ENCODE peak calls at places on chromosomes 2 and 18, in six cellular contexts. N is brain microvascular endothelial cell, K is right cardiac atrium, S is lower lobe of right lung, X is body of pancreas, L is heart right ventricle. D is an unnamed sample.
A peak's percentile ranks its signal among the peaks of the same experiment; 100 is the strongest.

GRCh38 chr18:37385846-37386435 is 179.7 kb downstream of the CELF4 start:
- DNase-seq in N (no peak), K (no peak), S (no peak), X (no peak), L (no peak), D (no peak)

GRCh38 chr2:233209978-233210680 is 41.3 kb upstream of the ATG16L1 start:
- DNase-seq in N (peak; percentile 25), K (no peak), S (no peak), X (no peak), L (no peak), D (no peak)

GRCh38 chr2:207315131-207315530 is 149.4 kb upstream of the KLF7 start:
- DNase-seq in N (no peak), K (no peak), S (no peak), X (no peak), L (no peak), D (peak; percentile 16)

GRCh38 chr2:58521803-58522602 is 280.9 kb upstream of the FANCL start:
- DNase-seq in N (no peak), K (no peak), S (no peak), X (no peak), L (no peak), D (no peak)

GRCh38 chr2:239369631-239370161 is 31.1 kb downstream of the HDAC4 start:
- DNase-seq in N (peak; percentile 24), K (no peak), S (peak; percentile 75), X (no peak), L (no peak), D (no peak)

GRCh38 chr18:74652392-74652988 is 54.8 kb downstream of the ZNF407 start:
- DNase-seq in N (peak; percentile 47), K (no peak), S (no peak), X (no peak), L (no peak), D (no peak)

GRCh38 chr2:27496357-27497287 is at the start of gene GCKR:
- DNase-seq in N (no peak), K (peak; percentile 47), S (no peak), X (peak; percentile 50), L (no peak), D (no peak)

GRCh38 chr2:8661235-8661634 is 20.6 kb upstream of the ID2 start:
- DNase-seq in N (no peak), K (no peak), S (no peak), X (no peak), L (no peak), D (no peak)

GRCh38 chr2:69964353-69964831 is 3.0 kb upstream of the ASPRV1 start:
- DNase-seq in N (no peak), K (no peak), S (no peak), X (no peak), L (no peak), D (no peak)
- H3K27ac ChIP-seq in N (no peak overlapping the region), K (no peak overlapping the region), S (no peak overlapping the region), X (no peak overlapping the region), L (no peak overlapping the region), D (no peak overlapping the region)

DNA sequence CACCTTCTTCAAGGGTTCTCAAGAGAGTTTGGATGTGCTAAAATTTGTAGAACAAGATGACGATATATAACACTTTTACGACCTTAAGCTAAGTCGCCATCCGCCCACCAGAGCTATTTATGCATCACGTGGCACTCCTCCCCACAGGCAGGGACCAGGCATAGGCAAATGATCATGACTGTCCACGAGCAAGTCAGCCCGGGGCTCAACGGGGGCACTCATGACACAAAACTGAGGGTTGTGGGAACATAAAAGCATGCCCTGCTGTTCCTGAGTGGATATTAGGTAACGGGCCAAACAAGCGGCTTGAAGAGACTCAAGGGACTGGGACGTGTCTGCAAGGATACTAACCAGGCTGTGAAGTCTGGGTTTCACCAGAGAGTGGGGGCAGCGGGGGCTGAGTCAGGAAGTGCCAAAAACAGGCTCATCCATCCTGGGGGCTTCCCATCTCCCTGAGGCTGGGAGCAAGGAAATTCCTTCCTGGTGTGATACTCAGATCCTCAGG is 58.1 kb downstream of the FAM178B start:
- DNase-seq in N (no peak), K (no peak), S (no peak), X (no peak), L (no peak), D (no peak)
- H3K4me3 ChIP-seq in N (no peak overlapping the region), K (no peak overlapping the region), S (peak overlapping the region; percentile 6), X (no peak overlapping the region), L (peak overlapping the region; percentile 38), D (no peak overlapping the region)

GRCh38 chr2:230317366-230317765 is 9.6 kb upstream of the SP140L start:
- DNase-seq in N (no peak), K (no peak), S (no peak), X (no peak), L (no peak), D (no peak)
- H3K27ac ChIP-seq in N (no peak overlapping the region), K (no peak overlapping the region), S (no peak overlapping the region), X (no peak overlapping the region), L (no peak overlapping the region), D (no peak overlapping the region)

GRCh38 chr2:153477641-153478288 is 797 bp downstream of the RPRM start:
- DNase-seq in N (no peak), K (peak; percentile 35), S (no peak), X (no peak), L (no peak), D (no peak)
- H3K4me3 ChIP-seq in N (peak overlapping the region; percentile 46), K (peak overlapping the region; percentile 2), S (peak overlapping the region; percentile 58), X (no peak overlapping the region), L (peak overlapping the region; percentile 53), D (peak overlapping the region; percentile 46)

GRCh38 chr2:47721296-47721695 is 61.6 kb upstream of the MSH6 start:
- DNase-seq in N (no peak), K (no peak), S (no peak), X (no peak), L (no peak), D (no peak)
- H3K27ac ChIP-seq in N (no peak overlapping the region), K (no peak overlapping the region), S (no peak overlapping the region), X (no peak overlapping the region), L (no peak overlapping the region), D (no peak overlapping the region)

DNA sequence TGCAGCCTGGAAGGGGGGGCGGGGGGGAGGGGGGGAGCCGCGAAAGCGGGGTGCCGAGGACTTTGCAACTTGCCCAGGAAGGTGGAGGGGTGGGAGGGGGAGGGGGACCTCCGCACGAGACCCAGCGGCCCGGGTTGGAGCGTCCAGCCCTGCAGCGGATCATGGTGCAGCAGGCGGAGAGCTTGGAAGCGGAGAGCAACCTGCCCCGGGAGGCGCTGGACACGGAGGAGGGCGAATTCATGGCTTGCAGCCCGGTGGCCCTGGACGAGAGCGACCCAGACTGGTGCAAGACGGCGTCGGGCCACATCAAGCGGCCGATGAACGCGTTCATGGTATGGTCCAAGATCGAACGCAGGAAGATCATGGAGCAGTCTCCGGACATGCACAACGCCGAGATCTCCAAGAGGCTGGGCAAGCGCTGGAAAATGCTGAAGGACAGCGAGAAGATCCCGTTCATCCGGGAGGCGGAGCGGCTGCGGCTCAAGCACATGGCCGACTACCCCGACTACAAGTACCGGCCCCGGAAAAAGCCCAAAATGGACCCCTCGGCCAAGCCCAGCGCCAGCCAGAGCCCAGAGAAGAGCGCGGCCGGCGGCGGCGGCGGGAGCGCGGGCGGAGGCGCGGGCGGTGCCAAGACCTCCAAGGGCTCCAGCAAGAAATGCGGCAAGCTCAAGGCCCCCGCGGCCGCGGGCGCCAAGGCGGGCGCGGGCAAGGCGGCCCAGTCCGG is 540 bp downstream of the SOX11 start:
- DNase-seq in N (peak; percentile 35), K (no peak), S (no peak), X (no peak), L (peak; percentile 9), D (peak; percentile 78)
- H3K4me3 ChIP-seq in N (peak overlapping the region; percentile 84), K (peak overlapping the region; percentile 33), S (no peak overlapping the region), X (no peak overlapping the region), L (peak overlapping the region; percentile 38), D (peak overlapping the region; percentile 63)

GRCh38 chr2:200602584-200602983 is 16.8 kb downstream of the AOX1 start:
- DNase-seq in N (no peak), K (no peak), S (no peak), X (no peak), L (no peak), D (no peak)

GRCh38 chr2:200600549-200601212 is 14.9 kb downstream of the AOX1 start:
- DNase-seq in N (peak; percentile 39), K (no peak), S (no peak), X (no peak), L (no peak), D (no peak)

GRCh38 chr2:200603972-200604371 is 18.2 kb downstream of the AOX1 start:
- DNase-seq in N (peak; percentile 31), K (no peak), S (no peak), X (no peak), L (no peak), D (no peak)

GRCh38 chr2:200596774-200597173 is 11.0 kb downstream of the AOX1 start:
- DNase-seq in N (no peak), K (no peak), S (no peak), X (no peak), L (no peak), D (no peak)

DNA sequence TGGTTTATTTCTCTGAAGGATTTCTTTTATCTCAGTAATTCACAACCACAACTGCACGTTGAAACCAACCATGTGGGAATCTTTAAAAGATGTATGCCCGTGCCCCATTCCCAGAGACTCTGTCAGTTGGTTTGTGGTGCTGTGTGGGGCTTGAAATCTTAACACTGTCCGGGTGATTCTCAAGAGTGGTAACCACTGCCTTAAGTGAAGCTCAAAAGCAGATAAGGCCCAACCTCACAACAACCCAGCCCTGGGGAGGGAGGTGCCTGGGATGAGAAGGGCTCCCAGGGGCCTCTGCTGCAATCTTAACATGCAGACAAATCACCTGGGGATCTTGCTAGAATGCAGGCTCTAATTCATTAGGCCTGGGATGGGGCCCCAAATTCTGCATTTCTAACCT is 13.4 kb downstream of the AOX1 start:
- DNase-seq in N (no peak), K (no peak), S (no peak), X (no peak), L (no peak), D (no peak)
- H3K27ac ChIP-seq in N (no peak overlapping the region), K (no peak overlapping the region), S (no peak overlapping the region), X (no peak overlapping the region), L (no peak overlapping the region), D (no peak overlapping the region)